ENCODE peak calls at places on chromosomes 3 and 15, in five cellular contexts. Y, J, R, H and C are unnamed samples.

GRCh38 chr3:195453236-195453635 is 10.4 kb upstream of the ACAP2 start:
- DNase-seq in Y (no peak), J (no peak), R (no peak), H (no peak), C (no peak)

GRCh38 chr15:51866751-51867150 is 37.3 kb downstream of the TMOD3 start:
- DNase-seq in Y (no peak), J (no peak), R (no peak), H (no peak), C (no peak)

GRCh38 chr15:59222106-59222505 is 15.5 kb downstream of the LDHAL6B start:
- DNase-seq in Y (no peak), J (no peak), R (no peak), H (no peak), C (no peak)

GRCh38 chr3:172512363-172512762 is 10.9 kb downstream of the TNFSF10 start:
- DNase-seq in Y (no peak), J (no peak), R (no peak), H (peak), C (no peak)

GRCh38 chr15:20345401-20345958 is 196.1 kb downstream of the GOLGA6L6 start:
- DNase-seq in Y (peak), J (peak), R (no peak), H (no peak), C (no peak)

GRCh38 chr3:95798628-95799027 is 1015.8 kb upstream of the EPHA6 start:
- DNase-seq in Y (no peak), J (no peak), R (no peak), H (no peak), C (no peak)

GRCh38 chr15:24269166-24269571 is 406.4 kb upstream of the NPAP1 start:
- DNase-seq in Y (no peak), J (no peak), R (no peak), H (no peak), C (peak)

GRCh38 chr15:100230784-100231183 is 111.0 kb downstream of the ADAMTS17 start:
- DNase-seq in Y (no peak), J (no peak), R (no peak), H (no peak), C (peak)

GRCh38 chr3:49461443-49462171 is 8.5 kb upstream of the DAG1 start:
- DNase-seq in Y (no peak), J (peak), R (no peak), H (no peak), C (peak)

GRCh38 chr3:105786241-105786640 is 82.6 kb downstream of the CBLB start:
- DNase-seq in Y (no peak), J (no peak), R (no peak), H (no peak), C (no peak)

GRCh38 chr15:88918738-88919137 is 5.6 kb upstream of the MFGE8 start:
- DNase-seq in Y (no peak), J (no peak), R (peak), H (peak), C (peak)

GRCh38 chr15:57518779-57519410 is 72.8 kb upstream of the MYZAP start:
- DNase-seq in Y (no peak), J (no peak), R (no peak), H (no peak), C (no peak)

GRCh38 chr3:99645277-99646106 is 7.1 kb downstream of the COL8A1 start:
- DNase-seq in Y (peak), J (peak), R (peak), H (no peak), C (no peak)

GRCh38 chr3:22326305-22326704 is 575.3 kb upstream of the ZNF385D start:
- DNase-seq in Y (no peak), J (no peak), R (no peak), H (no peak), C (no peak)
- TF ChIP-seq JUND in Y (no peak), J (no peak), R (no peak), H (no peak), C (no peak)

GRCh38 chr3:185657691-185658503 is 71.8 kb downstream of the SENP2 start:
- DNase-seq in Y (no peak), J (no peak), R (no peak), H (no peak), C (no peak)

GRCh38 chr3:185657211-185657610 is 71.1 kb downstream of the SENP2 start:
- DNase-seq in Y (no peak), J (no peak), R (no peak), H (no peak), C (no peak)

GRCh38 chr3:185659942-185660921 is 74.1 kb downstream of the SENP2 start:
- DNase-seq in Y (peak), J (peak), R (peak), H (peak), C (peak)

GRCh38 chr3:185658943-185659342 is 72.8 kb downstream of the SENP2 start:
- DNase-seq in Y (no peak), J (no peak), R (no peak), H (no peak), C (no peak)

DNA sequence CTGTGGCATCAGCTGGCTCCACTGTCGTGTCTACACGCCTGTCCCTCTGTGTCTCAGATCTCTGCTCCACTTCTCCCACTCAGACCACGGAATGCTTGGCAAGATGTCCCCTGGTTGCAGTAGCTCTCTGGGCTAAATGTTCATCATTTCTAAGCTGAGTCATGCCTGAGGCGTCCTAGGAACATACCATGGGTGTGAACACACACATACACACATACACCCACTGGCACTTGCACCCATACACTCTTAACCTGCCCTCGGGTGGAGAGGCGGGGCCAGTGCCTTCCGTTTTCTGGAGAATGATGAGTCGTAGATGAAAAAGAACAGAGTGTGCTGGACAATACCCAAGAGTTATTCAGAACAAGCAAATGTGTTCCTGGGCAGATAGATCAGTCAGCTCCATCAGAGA is 72.4 kb downstream of the SENP2 start:
- DNase-seq in Y (no peak), J (no peak), R (no peak), H (no peak), C (no peak)
- TF ChIP-seq JUND in Y (peak), J (no peak), R (no peak), H (no peak), C (no peak)

GRCh38 chr3:192772495-192772894 is 45.2 kb upstream of the FGF12 start:
- DNase-seq in Y (peak), J (no peak), R (peak), H (no peak), C (peak)
- TF ChIP-seq JUND in Y (no peak), J (no peak), R (no peak), H (no peak), C (no peak)

GRCh38 chr3:194032828-194033435 is 103.0 kb upstream of the HES1 start:
- DNase-seq in Y (no peak), J (no peak), R (no peak), H (no peak), C (no peak)
- TF ChIP-seq JUND in Y (no peak), J (no peak), R (no peak), H (no peak), C (no peak)

GRCh38 chr3:16761576-16761975 is 123.2 kb upstream of the PLCL2 start:
- DNase-seq in Y (no peak), J (no peak), R (no peak), H (no peak), C (no peak)
- TF ChIP-seq JUND in Y (no peak), J (no peak), R (no peak), H (no peak), C (no peak)